ENCODE peak calls at places on chromosomes 12 and 14, in four cellular contexts. E is uterus; P is CD8-positive, alpha-beta memory T cell; W is pancreas. D is an unnamed sample.

GRCh38 chr14:103894723-103895059 is 33.6 kb upstream of the TDRD9 start:
- DNase-seq in P (no peak), E (no peak), W (no peak), D (no peak)

GRCh38 chr14:87888136-87888999 is 104.6 kb downstream of the GALC start:
- DNase-seq in P (no peak), E (peak), W (no peak), D (peak)

GRCh38 chr14:102095871-102096568 is 9.2 kb upstream of the HSP90AA1 start:
- DNase-seq in P (no peak), E (no peak), W (no peak), D (no peak)

GRCh38 chr12:114902665-114903393 is 218.9 kb upstream of the TBX3 start:
- DNase-seq in W (no peak), P (no peak), E (no peak), D (no peak)

GRCh38 chr12:65098364-65098763 is 22.7 kb downstream of the WIF1 start:
- DNase-seq in E (no peak), P (no peak), W (no peak), D (no peak)

GRCh38 chr12:31507966-31508365 is 83.0 kb downstream of the DENND5B start:
- DNase-seq in E (no peak), P (no peak), W (no peak), D (no peak)

GRCh38 chr12:57230381-57231155 is 1.1 kb downstream of the SHMT2 start:
- DNase-seq in P (no peak), E (no peak), W (peak), D (no peak)

GRCh38 chr14:72741836-72742681 is 151.8 kb downstream of the DPF3 start:
- DNase-seq in P (no peak), W (no peak), E (no peak), D (no peak)

GRCh38 chr12:123059501-123059900 is 79.0 kb downstream of the ARL6IP4 start:
- DNase-seq in P (no peak), E (no peak), W (peak), D (no peak)

GRCh38 chr12:103558879-103559278 is 28.2 kb upstream of the STAB2 start:
- DNase-seq in W (no peak), P (no peak), E (no peak), D (no peak)

GRCh38 chr12:80100566-80100965 is 1.2 kb downstream of the OTOGL start:
- DNase-seq in W (no peak), P (no peak), E (no peak), D (no peak)

GRCh38 chr14:76098047-76098446 is 53.7 kb upstream of the GPATCH2L start:
- DNase-seq in W (no peak), P (no peak), E (no peak), D (no peak)

GRCh38 chr12:52260351-52261210 is 13.9 kb upstream of the KRT86 start:
- DNase-seq in E (no peak), P (no peak), W (no peak), D (peak)

GRCh38 chr12:63066782-63067181 is 84.2 kb downstream of the AVPR1A start:
- DNase-seq in P (no peak), W (peak), E (no peak), D (no peak)

GRCh38 chr12:118436986-118437385 is 60.6 kb downstream of the SUDS3 start:
- DNase-seq in E (no peak), P (no peak), W (no peak), D (no peak)

GRCh38 chr12:49339464-49339861 is 2.5 kb upstream of the C1QL4 start:
- DNase-seq in P (no peak), E (no peak), W (peak), D (no peak)

GRCh38 chr12:124493809-124494750 is 73.3 kb downstream of the NCOR2 start:
- DNase-seq in W (peak), P (no peak), E (no peak), D (no peak)

GRCh38 chr12:116426391-116427136 is 132.6 kb upstream of the MAP1LC3B2 start:
- DNase-seq in W (no peak), P (no peak), E (peak), D (no peak)

GRCh38 chr12:57416039-57416996 is 14.5 kb downstream of the R3HDM2 start:
- DNase-seq in P (no peak), E (no peak), W (no peak), D (no peak)

GRCh38 chr14:61527325-61528100 is 167.8 kb upstream of the HIF1A start:
- DNase-seq in E (no peak), P (no peak), W (no peak), D (no peak)

GRCh38 chr12:109832534-109833306 is 478 bp downstream of the TRPV4 start:
- DNase-seq in P (no peak), E (no peak), W (no peak), D (no peak)
- H3K4me3 ChIP-seq in P (no peak), E (no peak), W (peak), D (no peak)

GRCh38 chr14:93083898-93084297 is 31.8 kb downstream of the ITPK1 start:
- DNase-seq in E (no peak), W (peak), P (no peak), D (no peak)

GRCh38 chr14:93086441-93087055 is 29.2 kb downstream of the ITPK1 start:
- DNase-seq in E (no peak), W (no peak), P (no peak), D (no peak)

GRCh38 chr14:93084402-93084801 is 31.3 kb downstream of the ITPK1 start:
- DNase-seq in W (no peak), E (no peak), P (no peak), D (no peak)

GRCh38 chr14:93084866-93085857 is 30.6 kb downstream of the ITPK1 start:
- DNase-seq in W (peak), P (no peak), E (no peak), D (no peak)

GRCh38 chr14:93085916-93086315 is 29.8 kb downstream of the ITPK1 start:
- DNase-seq in P (no peak), W (no peak), E (no peak), D (no peak)
- H3K4me3 ChIP-seq in P (no peak), W (no peak), E (no peak), D (no peak)

GRCh38 chr14:95184413-95184790 is 27.1 kb upstream of the DICER1 start:
- DNase-seq in P (no peak), E (peak), W (no peak), D (no peak)

GRCh38 chr14:95183082-95183481 is 25.8 kb upstream of the DICER1 start:
- DNase-seq in W (no peak), P (no peak), E (no peak), D (no peak)

GRCh38 chr14:95183532-95184412 is 26.4 kb upstream of the DICER1 start:
- DNase-seq in E (no peak), P (no peak), W (no peak), D (no peak)

GRCh38 chr14:95182379-95182778 is 25.1 kb upstream of the DICER1 start:
- DNase-seq in P (no peak), E (no peak), W (no peak), D (no peak)

GRCh38 chr14:95180966-95181733 is 23.8 kb upstream of the DICER1 start:
- DNase-seq in W (no peak), E (peak), P (no peak), D (no peak)
- H3K4me3 ChIP-seq in W (no peak), E (no peak), P (no peak), D (no peak)

GRCh38 chr12:105409881-105410471 is 79.5 kb downstream of the C12orf75 start:
- DNase-seq in W (no peak), E (no peak), P (no peak), D (peak)
- H3K4me3 ChIP-seq in W (no peak), E (no peak), P (no peak), D (no peak)

GRCh38 chr12:27523305-27523641 is 733 bp upstream of the PPFIBP1 start:
- DNase-seq in W (no peak), E (no peak), P (no peak), D (peak)

GRCh38 chr12:27524839-27525238 is 833 bp downstream of the PPFIBP1 start:
- DNase-seq in E (no peak), W (no peak), P (no peak), D (no peak)

GRCh38 chr12:27524489-27524835 is 456 bp downstream of the PPFIBP1 start:
- DNase-seq in E (no peak), P (peak), W (no peak), D (no peak)

GRCh38 chr12:27523642-27524488 is at the start of gene PPFIBP1:
- DNase-seq in P (peak), W (peak), E (peak), D (peak)

DNA sequence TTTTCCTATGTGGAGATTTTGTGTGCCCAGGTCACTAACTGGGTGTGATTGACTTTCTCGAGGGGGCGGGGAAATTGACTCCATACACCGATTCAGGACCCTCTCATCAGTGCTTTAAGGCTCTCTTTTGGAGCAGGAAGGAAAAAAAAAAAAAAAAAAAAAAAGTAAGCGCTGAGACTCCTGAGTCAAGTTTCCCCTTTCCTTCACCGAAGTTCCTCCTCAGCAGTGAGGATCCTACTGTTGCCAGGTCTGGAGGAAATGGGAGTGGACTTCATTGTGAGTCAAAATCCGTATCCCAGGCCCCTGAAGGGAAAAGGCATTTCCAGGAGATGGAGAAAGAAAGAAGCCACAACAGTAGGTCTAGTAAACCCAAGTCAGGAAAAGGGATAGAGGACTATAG is 1.4 kb downstream of the PPFIBP1 start:
- DNase-seq in W (no peak), P (no peak), E (no peak), D (no peak)
- H3K4me3 ChIP-seq in W (peak), P (no peak), E (peak), D (no peak)

DNA sequence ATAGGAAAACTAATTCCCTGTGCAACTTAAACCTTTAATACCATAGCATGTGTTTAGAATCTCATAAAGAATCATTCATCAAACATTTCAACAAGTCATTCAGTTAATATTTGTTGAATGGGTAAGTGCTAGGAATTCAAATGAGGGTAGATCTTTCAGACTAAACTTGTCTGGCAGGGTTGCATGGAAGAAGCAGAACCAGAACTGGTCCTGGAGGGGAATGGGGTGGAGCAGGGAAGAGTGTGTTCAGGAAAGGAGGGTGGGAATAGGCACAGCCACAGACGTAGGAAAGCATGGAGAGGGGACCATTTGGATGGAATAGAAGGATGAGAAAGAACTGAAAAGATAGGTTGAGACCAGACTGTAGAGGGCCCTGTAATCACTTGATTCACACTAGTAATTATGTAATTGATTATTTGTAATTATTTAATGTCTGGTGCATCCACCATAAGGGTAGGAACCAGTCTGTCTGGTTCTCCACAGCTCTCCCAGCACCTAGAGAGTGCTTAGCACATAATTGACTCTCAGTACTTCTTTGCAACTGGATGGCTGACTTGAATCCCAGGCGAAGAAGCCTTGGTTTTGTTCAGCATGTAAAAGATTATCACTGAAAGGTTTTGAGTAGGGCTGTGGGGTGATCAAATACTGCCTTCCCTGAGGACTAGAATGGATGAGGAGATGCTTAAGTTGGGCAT is 3.0 kb upstream of the MAP3K9 start:
- DNase-seq in W (no peak), P (no peak), E (no peak), D (no peak)
- H3K4me3 ChIP-seq in W (no peak), P (no peak), E (no peak), D (no peak)

GRCh38 chr12:14883663-14884062 is 2.0 kb downstream of the MGP start:
- DNase-seq in P (no peak), W (no peak), E (no peak), D (no peak)
- H3K4me3 ChIP-seq in P (no peak), W (no peak), E (peak), D (no peak)

GRCh38 chr14:28767239-28767850 is 758 bp downstream of the FOXG1 start:
- DNase-seq in E (no peak), W (no peak), P (no peak), D (no peak)

GRCh38 chr14:28763914-28764848 is 2.4 kb upstream of the FOXG1 start:
- DNase-seq in P (no peak), E (no peak), W (no peak), D (no peak)

GRCh38 chr14:28766505-28767238 is at the start of gene FOXG1:
- DNase-seq in E (no peak), P (no peak), W (no peak), D (no peak)

GRCh38 chr14:28765169-28765906 is 1.2 kb upstream of the FOXG1 start:
- DNase-seq in E (no peak), P (no peak), W (no peak), D (no peak)

DNA sequence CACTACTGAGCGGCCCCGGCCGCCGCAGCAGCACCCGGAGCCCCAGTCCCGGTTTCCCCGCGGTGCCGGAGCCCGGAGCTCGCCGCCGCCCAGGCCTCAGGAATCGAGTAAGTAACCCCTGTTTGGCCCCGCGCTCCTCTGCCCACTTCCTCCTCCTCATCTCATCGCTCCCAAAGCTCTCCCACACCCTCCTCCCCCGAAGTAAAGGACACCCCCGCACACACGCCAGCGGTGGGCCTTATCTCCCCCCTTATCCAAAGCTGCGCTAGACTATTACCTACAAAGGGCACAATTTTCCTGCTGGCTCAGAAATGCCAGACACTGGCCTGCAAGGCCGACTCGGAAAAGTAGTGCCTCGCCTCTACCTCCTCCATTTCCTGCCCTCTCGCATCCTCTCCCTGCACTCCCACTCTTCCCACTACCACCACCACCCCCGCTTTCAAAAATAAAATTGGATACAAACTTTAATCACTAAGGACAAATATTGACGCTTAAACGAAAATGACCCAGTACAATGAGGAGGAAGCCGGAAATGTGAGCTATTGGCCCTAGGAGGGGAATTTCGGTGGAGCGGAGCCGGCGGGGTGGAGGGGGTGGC is 581 bp upstream of the FOXG1 start:
- DNase-seq in E (no peak), P (no peak), W (no peak), D (no peak)
- H3K4me3 ChIP-seq in E (peak), P (no peak), W (no peak), D (no peak)

GRCh38 chr14:56807586-56808168 is 2.6 kb downstream of the OTX2 start:
- DNase-seq in W (no peak), P (no peak), E (no peak), D (no peak)

GRCh38 chr14:56805201-56805991 is 4.9 kb downstream of the OTX2 start:
- DNase-seq in P (no peak), E (no peak), W (no peak), D (no peak)

GRCh38 chr14:56805992-56806737 is 4.1 kb downstream of the OTX2 start:
- DNase-seq in P (no peak), W (no peak), E (no peak), D (peak)

GRCh38 chr14:56801920-56802319 is 8.4 kb downstream of the OTX2 start:
- DNase-seq in P (no peak), W (no peak), E (no peak), D (no peak)

DNA sequence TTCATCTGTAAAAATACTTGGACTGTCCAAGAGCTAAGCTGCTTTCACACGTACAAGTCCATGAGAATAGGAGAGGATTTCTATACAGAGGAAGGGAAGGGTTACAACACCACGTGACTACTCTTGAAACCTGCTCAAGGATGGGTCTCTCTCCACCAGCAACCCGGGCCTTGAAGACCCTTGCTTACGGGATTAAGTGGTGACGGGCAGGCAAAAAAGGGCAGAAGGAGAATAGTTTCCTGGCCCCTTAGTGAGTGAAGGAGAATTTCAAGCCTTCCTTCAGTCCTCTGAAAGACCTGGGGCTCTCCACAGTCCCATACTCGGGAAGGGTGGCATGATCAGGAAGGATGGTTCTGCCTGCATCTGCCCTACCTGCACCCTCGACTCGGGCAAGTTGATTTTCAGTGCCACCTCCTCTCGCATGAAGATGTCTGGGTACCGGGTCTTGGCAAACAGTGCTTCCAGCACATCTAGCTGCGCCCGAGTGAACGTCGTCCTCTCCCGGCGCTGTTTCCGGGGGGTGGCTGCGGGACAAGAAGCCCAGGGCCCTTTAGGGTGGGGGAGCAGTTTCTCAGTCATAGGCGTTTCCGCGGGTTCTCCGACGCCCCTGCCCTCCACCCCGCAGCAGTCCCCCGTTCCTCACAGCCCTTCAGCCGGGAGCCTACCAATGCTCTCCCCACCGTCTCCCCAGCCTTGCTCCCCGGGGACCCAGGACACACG is 6.3 kb downstream of the OTX2 start:
- DNase-seq in W (no peak), E (no peak), P (no peak), D (no peak)
- H3K4me3 ChIP-seq in W (no peak), E (no peak), P (no peak), D (no peak)

GRCh38 chr12:12400793-12401192 is 43.9 kb downstream of the BORCS5 start:
- DNase-seq in P (no peak), W (no peak), E (no peak), D (no peak)
- H3K4me3 ChIP-seq in P (no peak), W (no peak), E (no peak), D (no peak)

D was measured in Jurkat, Clone E6-1.